ENCODE peak calls at places on chromosomes 13 and 19, in nine cellular contexts. T is neural progenitor cell, F is WTC11, K is AG10803, W is fibroblast of mammary gland, N is astrocyte of the cerebellum, B is lower leg skin, X is upper lobe of right lung, G is psoas muscle. L is an unnamed sample.

GRCh38 chr13:50208826-50209335 is 193.6 kb downstream of the KCNRG start:
- DNase-seq in T (peak), F (peak), K (peak), W (peak), N (peak), B (no peak), X (peak), G (peak), L (peak)

GRCh38 chr19:5369304-5369703 is 28.7 kb upstream of the PTPRS start:
- DNase-seq in T (no peak), F (no peak), K (no peak), W (no peak), N (no peak), B (no peak), X (no peak), G (no peak), L (no peak)

GRCh38 chr13:108816381-108816780 is 187.0 kb downstream of the MYO16 start:
- DNase-seq in T (no peak), F (no peak), K (no peak), W (no peak), N (no peak), B (no peak), X (no peak), G (no peak), L (no peak)

GRCh38 chr13:98327326-98328314 is 150.6 kb upstream of the RNF113B start:
- DNase-seq in T (peak), F (peak), K (peak), W (peak), N (peak), B (no peak), X (no peak), G (no peak), L (peak)

GRCh38 chr19:48385461-48386087 is 5.8 kb downstream of the KDELR1 start:
- DNase-seq in T (no peak), F (no peak), K (no peak), W (no peak), N (no peak), B (no peak), X (no peak), G (no peak), L (no peak)

GRCh38 chr13:99033814-99034213 is 56.0 kb upstream of the DOCK9 start:
- DNase-seq in T (peak), F (no peak), K (peak), W (peak), N (no peak), B (no peak), X (no peak), G (no peak), L (no peak)

GRCh38 chr19:33388231-33388816 is 14.8 kb downstream of the CEBPG start:
- DNase-seq in T (no peak), F (no peak), K (peak), W (no peak), N (no peak), B (peak), X (peak), G (peak), L (no peak)

GRCh38 chr13:20363604-20364003 is 131.5 kb upstream of the GJB6 start:
- DNase-seq in T (peak), F (no peak), K (no peak), W (peak), N (no peak), B (no peak), X (no peak), G (no peak), L (no peak)

GRCh38 chr19:15776991-15777787 is 10.3 kb upstream of the OR10H5 start:
- DNase-seq in T (no peak), F (no peak), K (no peak), W (no peak), N (no peak), B (peak), X (peak), G (no peak), L (no peak)

GRCh38 chr13:76266566-76266965 is 619.6 kb downstream of the KCTD12 start:
- DNase-seq in T (no peak), F (no peak), K (no peak), W (peak), N (no peak), B (no peak), X (no peak), G (no peak), L (no peak)

DNA sequence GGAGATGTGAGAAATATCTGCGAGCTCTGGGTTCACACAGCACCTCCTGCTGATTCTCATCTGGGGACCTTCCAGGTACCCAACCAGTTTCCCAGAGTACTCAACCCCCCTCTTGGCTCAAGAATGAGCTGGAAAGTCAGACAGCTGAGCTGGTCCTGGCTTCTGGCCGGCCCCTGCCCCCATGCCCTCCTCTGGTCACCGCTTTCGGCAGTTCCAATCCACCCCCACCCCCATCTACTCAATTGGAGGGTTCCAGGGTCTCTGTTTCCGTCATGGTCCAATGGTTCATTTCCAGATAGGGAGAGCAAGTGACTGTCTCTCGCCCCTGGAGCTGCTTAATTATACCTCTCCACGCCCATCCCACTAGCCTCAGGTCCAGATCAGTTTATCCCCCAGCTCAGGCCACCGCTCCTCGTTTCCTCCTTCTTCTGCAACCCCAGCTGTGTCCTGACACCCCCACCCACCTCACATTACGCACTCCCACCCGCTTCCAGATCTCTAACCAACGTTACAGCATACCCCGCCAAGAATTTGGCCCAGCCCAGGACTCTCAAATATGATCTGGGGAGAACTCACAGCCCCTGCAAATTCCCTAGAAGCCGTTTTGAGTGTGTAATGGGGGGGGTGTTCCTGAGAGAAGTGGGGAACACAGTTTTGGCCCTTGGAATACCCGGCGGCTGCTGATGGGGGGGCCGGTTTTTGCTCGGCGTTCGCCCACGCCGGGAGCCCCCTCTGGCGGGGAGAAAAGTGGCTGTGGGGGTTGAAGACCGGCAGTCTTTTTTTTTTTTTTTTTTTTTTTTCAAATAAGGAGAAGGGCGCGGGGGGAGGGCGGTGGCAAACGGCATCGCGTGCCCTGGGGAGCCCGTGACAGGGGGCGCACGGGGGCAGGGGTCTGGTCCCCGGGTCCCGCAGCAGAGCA is 1.8 kb upstream of the PDE4A start:
- DNase-seq in T (peak), F (peak), K (no peak), W (no peak), N (no peak), B (peak), X (no peak), G (no peak), L (peak)
- TF ChIP-seq CTCF in T (peak), F (no peak), K (no peak), W (no peak), N (peak), B (no peak), X (no peak), G (no peak), L (no peak)

DNA sequence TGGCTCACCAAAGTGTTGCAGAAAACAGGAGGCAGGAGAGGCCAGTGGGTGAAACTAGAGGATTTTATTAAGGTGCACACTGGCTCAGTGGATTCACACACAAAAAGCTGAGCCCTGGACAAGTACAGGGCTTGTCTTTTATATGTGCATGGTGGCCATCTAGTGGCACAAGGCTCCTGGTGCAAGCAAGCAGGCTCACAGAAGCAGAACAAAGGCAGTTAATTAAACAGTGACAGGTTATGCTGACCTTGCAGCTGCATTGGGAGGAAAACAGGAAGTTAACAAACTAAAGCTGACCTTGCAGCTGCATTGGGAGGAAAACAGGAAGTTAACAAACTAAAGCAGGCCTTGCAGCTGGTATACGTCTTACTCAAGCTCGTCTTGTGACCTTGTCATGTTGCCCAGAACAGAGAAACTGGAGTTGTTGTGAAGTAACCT is 65.3 kb upstream of the ZNF681 start:
- DNase-seq in T (peak), F (peak), K (no peak), W (peak), N (no peak), B (no peak), X (no peak), G (no peak), L (no peak)
- TF ChIP-seq CTCF in T (peak), F (peak), K (no peak), W (peak), N (no peak), B (no peak), X (no peak), G (no peak), L (no peak)

GRCh38 chr13:95656386-95657015 is 12.0 kb upstream of the DZIP1 start:
- DNase-seq in T (no peak), F (no peak), K (no peak), W (no peak), N (no peak), B (no peak), X (no peak), G (no peak), L (no peak)

GRCh38 chr13:95659500-95659899 is 15.0 kb upstream of the DZIP1 start:
- DNase-seq in T (no peak), F (no peak), K (no peak), W (no peak), N (no peak), B (no peak), X (no peak), G (no peak), L (no peak)

DNA sequence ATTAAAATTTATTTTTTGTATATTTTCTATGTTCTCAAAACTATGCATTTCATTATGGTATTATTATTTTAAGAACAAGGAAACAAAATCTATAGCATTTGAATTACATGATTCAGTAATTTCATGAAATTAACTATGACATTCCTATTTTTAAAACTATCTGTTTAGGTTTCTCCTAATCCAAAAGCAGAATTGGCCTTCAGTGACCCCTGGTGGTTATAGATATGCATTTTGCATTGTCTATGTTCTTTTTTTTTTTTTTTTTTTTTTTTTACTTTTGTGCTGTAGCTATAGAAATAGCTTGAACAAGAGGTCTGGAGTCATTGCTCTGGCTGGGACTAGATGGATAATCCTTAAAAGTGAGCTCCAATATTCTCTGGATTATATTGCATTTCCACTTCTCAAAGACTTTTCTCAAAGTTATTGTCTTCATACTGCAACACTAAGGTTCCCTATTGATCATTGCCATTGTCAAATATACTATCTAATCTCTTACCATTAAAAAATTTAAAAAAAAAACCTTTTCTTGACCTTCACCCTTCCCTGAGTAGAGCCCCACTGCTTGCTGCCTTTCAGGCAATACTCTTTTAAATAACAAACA is 15.9 kb upstream of the DNAJC3 start:
- DNase-seq in T (peak), F (no peak), K (peak), W (peak), N (no peak), B (no peak), X (no peak), G (no peak), L (no peak)
- TF ChIP-seq CTCF in T (peak), F (peak), K (peak), W (peak), N (peak), B (no peak), X (peak), G (peak), L (peak)

GRCh38 chr19:44003461-44004134 is 841 bp downstream of the ZNF230 start:
- DNase-seq in T (peak), F (no peak), K (no peak), W (peak), N (no peak), B (peak), X (peak), G (no peak), L (peak)
- TF ChIP-seq CTCF in T (no peak), F (no peak), K (no peak), W (no peak), N (no peak), B (no peak), X (no peak), G (no peak), L (no peak)

GRCh38 chr19:2061936-2062729 is 11.1 kb upstream of the MKNK2 start:
- DNase-seq in T (peak), F (no peak), K (no peak), W (no peak), N (no peak), B (no peak), X (peak), G (no peak), L (no peak)
- TF ChIP-seq CTCF in T (no peak), F (no peak), K (no peak), W (no peak), N (no peak), B (no peak), X (no peak), G (no peak), L (no peak)

GRCh38 chr19:11204076-11204602 is 6.8 kb upstream of the KANK2 start:
- DNase-seq in T (no peak), F (no peak), K (no peak), W (no peak), N (no peak), B (no peak), X (no peak), G (no peak), L (no peak)
- TF ChIP-seq CTCF in T (no peak), F (no peak), K (no peak), W (no peak), N (no peak), B (no peak), X (peak), G (no peak), L (no peak)

DNA sequence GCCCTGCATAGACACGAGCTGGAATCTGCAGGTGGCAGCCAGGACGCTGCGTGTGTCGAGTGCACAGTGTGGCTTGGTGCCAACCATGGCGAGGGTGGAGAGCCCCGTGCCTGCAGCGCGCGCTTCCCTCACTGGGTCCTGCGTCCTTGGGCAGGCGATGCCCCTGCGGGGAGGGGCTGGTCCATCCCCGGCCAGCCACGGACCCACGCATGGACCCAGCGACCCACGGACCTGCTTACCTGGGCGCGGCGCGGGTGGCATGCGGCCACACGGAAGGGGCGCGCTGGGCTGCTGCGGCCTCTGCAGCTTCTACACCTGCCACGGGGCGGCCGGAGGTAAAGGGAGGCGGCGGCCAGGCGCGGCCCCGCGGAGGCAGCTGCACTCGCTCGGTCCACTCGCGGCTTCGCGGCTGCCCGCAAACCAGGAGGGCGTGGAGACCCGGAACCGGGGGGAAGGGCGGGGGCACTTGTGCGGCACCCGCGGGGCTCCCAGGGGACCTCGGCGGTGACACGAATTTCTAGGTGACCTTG is 569 bp upstream of the MCF2L start:
- DNase-seq in T (peak), F (no peak), K (no peak), W (no peak), N (no peak), B (no peak), X (peak), G (no peak), L (peak)
- TF ChIP-seq CTCF in T (peak), F (no peak), K (no peak), W (no peak), N (no peak), B (no peak), X (no peak), G (no peak), L (no peak)

DNA sequence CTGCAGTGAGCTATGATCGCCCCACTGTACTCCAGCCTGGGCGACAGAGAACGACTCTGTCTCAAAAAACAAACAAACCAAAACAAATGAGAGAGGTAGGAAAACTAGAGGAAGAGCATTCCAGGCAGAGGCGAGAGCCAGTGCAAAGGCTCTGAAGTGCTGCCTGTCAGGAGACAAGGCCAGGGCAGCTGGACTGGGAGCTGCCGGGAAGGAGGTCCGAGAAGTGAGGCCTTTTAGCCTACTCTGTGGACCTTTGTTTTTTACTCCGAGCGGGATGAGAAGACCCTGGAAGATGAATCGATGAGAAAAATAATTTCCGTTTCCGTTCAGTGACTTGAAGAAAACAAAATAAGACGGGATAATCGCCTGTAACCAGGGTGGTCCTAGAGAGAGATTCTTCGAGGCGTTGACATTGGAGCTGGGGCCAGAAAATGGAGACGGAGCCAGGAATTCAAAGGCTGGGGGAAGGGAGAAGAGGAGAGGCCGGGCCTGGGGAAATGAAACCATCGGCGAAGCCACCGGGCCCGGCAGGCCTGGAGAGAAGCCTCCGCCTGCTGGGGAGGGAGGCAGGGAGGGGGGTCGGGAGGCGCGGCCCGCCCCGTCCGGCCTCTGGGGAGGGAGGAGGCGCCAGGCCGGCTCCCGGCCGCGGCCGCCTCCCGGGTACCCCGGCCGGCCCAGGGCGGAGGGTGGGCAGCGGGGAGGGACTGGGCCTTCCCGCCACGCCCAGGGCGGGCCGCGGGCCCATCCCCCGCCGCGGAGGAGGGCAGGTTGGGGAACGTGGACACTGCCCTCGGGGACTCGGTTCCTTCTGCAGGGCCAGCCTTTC is 7.8 kb upstream of the SERTAD1 start:
- DNase-seq in T (peak), F (peak), K (peak), W (peak), N (peak), B (peak), X (peak), G (peak), L (peak)
- TF ChIP-seq CTCF in T (no peak), F (no peak), K (no peak), W (no peak), N (no peak), B (no peak), X (no peak), G (no peak), L (no peak)

GRCh38 chr13:41428155-41428554 is 29.2 kb upstream of the RGCC start:
- DNase-seq in T (peak), F (peak), K (no peak), W (no peak), N (no peak), B (no peak), X (no peak), G (no peak), L (peak)
- TF ChIP-seq CTCF in T (peak), F (peak), K (peak), W (peak), N (peak), B (no peak), X (peak), G (no peak), L (peak)

DNA sequence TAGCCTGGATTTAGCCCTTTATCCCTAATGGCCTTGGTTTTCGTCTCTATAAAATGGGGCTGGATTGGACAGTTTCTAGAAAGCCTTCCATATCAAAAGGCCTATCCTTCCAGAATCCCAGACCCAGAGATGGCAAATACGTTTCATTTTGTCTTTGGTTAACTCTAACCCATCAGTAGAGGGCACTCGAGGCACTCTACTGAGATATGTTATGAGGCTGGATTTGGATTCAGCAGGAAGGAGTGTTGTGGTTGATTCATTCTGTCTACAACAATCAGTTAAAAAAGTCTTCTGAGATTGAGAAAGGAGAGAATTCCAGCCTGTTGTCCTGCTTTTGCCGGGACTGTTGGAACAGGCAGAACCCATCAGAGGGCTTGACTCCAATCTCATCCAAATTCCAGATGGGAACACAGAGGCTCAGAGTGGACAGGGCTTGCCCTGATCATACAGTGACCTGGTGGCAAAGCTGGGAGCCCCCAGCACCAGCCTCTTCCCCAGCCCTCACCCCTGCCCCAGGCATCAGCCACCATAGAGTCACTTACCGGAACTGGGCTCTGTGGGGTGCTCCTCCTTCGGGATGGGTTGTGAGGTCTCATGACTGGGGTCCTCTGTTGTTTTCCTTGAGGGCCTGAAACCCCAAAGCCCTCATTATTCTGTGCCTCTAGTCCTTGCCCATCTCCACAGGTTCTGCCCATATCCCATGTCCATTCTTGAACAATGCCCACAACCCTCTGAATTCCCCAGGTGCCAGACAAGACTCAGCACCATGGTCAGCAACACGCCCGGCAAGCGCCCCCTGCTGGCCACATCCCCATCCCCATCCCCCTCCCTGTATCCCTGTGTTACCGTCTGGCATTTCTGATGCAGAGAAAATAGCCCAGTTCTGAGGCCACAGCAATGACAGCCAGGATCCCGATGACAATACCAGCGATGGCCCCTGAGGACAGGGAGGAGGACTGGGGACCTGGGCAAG is 12.3 kb upstream of the ZNF180 start:
- DNase-seq in T (peak), F (peak), K (peak), W (peak), N (peak), B (peak), X (no peak), G (no peak), L (peak)
- TF ChIP-seq CTCF in T (peak), F (peak), K (peak), W (peak), N (peak), B (no peak), X (peak), G (no peak), L (peak)